ENCODE peak calls at places on chromosomes 6 and 20, in six cellular contexts. One of them, this sample, is unnamed.

GRCh38 chr20:29497261-29497671 is 1760.2 kb upstream of the DEFB115 start:
- DNase-seq in small intestine: peak; percentile 27
- DNase-seq in GM13977: peak; percentile 13
- DNase-seq in fibroblast of the conjunctiva: no peak
- DNase-seq in NCI-H1930: peak; percentile 85
- DNase-seq in T-helper 1 cell: no peak
- DNase-seq in this sample: no peak

GRCh38 chr20:43915209-43916072 is 789 bp downstream of the TOX2 start:
- DNase-seq in small intestine: no peak
- DNase-seq in T-helper 1 cell: no peak
- DNase-seq in GM13977: peak; percentile 52
- DNase-seq in NCI-H1930: no peak
- DNase-seq in fibroblast of the conjunctiva: no peak
- DNase-seq in this sample: no peak

GRCh38 chr6:46781478-46782378 is 11.5 kb upstream of the MEP1A start:
- DNase-seq in T-helper 1 cell: no peak
- DNase-seq in NCI-H1930: peak; percentile 57
- DNase-seq in small intestine: peak; percentile 71
- DNase-seq in fibroblast of the conjunctiva: peak; percentile 46
- DNase-seq in GM13977: peak; percentile 30
- DNase-seq in this sample: peak; percentile 32

GRCh38 chr6:95529762-95530161 is 47.6 kb upstream of the MANEA start:
- DNase-seq in fibroblast of the conjunctiva: no peak
- DNase-seq in NCI-H1930: no peak
- DNase-seq in GM13977: no peak
- DNase-seq in T-helper 1 cell: no peak
- DNase-seq in small intestine: no peak
- DNase-seq in this sample: no peak

GRCh38 chr6:53233309-53233708 is 84.7 kb upstream of the GCM1 start:
- DNase-seq in NCI-H1930: no peak
- DNase-seq in small intestine: no peak
- DNase-seq in GM13977: no peak
- DNase-seq in fibroblast of the conjunctiva: no peak
- DNase-seq in T-helper 1 cell: no peak
- DNase-seq in this sample: no peak

GRCh38 chr6:41785689-41786450 is 1.6 kb upstream of the TOMM6 start:
- DNase-seq in NCI-H1930: no peak
- DNase-seq in small intestine: no peak
- DNase-seq in GM13977: no peak
- DNase-seq in fibroblast of the conjunctiva: no peak
- DNase-seq in T-helper 1 cell: no peak
- DNase-seq in this sample: no peak

GRCh38 chr6:169316651-169317050 is 63.0 kb upstream of the THBS2 start:
- DNase-seq in GM13977: no peak
- DNase-seq in NCI-H1930: no peak
- DNase-seq in small intestine: no peak
- DNase-seq in fibroblast of the conjunctiva: no peak
- DNase-seq in T-helper 1 cell: no peak
- DNase-seq in this sample: no peak

GRCh38 chr6:125888989-125889656 is 67.4 kb upstream of the HINT3 start:
- DNase-seq in GM13977: peak; percentile 17
- DNase-seq in fibroblast of the conjunctiva: no peak
- DNase-seq in NCI-H1930: no peak
- DNase-seq in T-helper 1 cell: no peak
- DNase-seq in small intestine: peak; percentile 59
- DNase-seq in this sample: no peak

GRCh38 chr6:27500177-27500576 is 27.3 kb upstream of the ZNF184 start:
- DNase-seq in small intestine: no peak
- DNase-seq in GM13977: no peak
- DNase-seq in fibroblast of the conjunctiva: no peak
- DNase-seq in T-helper 1 cell: no peak
- DNase-seq in NCI-H1930: no peak
- DNase-seq in this sample: no peak

GRCh38 chr6:22940571-22941290 is 371.4 kb downstream of the HDGFL1 start:
- DNase-seq in GM13977: no peak
- DNase-seq in fibroblast of the conjunctiva: peak; percentile 17
- DNase-seq in T-helper 1 cell: no peak
- DNase-seq in NCI-H1930: no peak
- DNase-seq in small intestine: no peak
- DNase-seq in this sample: no peak

GRCh38 chr6:129889580-129889979 is 28.5 kb upstream of the TMEM244 start:
- DNase-seq in NCI-H1930: no peak
- DNase-seq in fibroblast of the conjunctiva: peak; percentile 39
- DNase-seq in T-helper 1 cell: no peak
- DNase-seq in GM13977: no peak
- DNase-seq in small intestine: no peak
- DNase-seq in this sample: peak; percentile 80

GRCh38 chr6:37826993-37827392 is 7.5 kb downstream of the ZFAND3 start:
- DNase-seq in GM13977: no peak
- DNase-seq in fibroblast of the conjunctiva: no peak
- DNase-seq in NCI-H1930: no peak
- DNase-seq in T-helper 1 cell: no peak
- DNase-seq in small intestine: no peak
- DNase-seq in this sample: no peak

GRCh38 chr6:165845488-165845887 is 182.4 kb upstream of the PDE10A start:
- DNase-seq in NCI-H1930: no peak
- DNase-seq in fibroblast of the conjunctiva: no peak
- DNase-seq in GM13977: no peak
- DNase-seq in T-helper 1 cell: no peak
- DNase-seq in small intestine: no peak
- DNase-seq in this sample: no peak

GRCh38 chr6:34132486-34133185 is 13.3 kb downstream of the GRM4 start:
- DNase-seq in GM13977: peak; percentile 60
- DNase-seq in small intestine: peak; percentile 12
- DNase-seq in fibroblast of the conjunctiva: no peak
- DNase-seq in T-helper 1 cell: no peak
- DNase-seq in NCI-H1930: no peak
- DNase-seq in this sample: no peak

GRCh38 chr6:136050475-136050874 is 199.0 kb downstream of the PDE7B start:
- DNase-seq in small intestine: no peak
- DNase-seq in T-helper 1 cell: no peak
- DNase-seq in NCI-H1930: no peak
- DNase-seq in GM13977: no peak
- DNase-seq in fibroblast of the conjunctiva: no peak
- DNase-seq in this sample: no peak

GRCh38 chr20:14431568-14431967 is 94.2 kb upstream of the FLRT3 start:
- DNase-seq in fibroblast of the conjunctiva: no peak
- DNase-seq in T-helper 1 cell: no peak
- DNase-seq in NCI-H1930: no peak
- DNase-seq in GM13977: no peak
- DNase-seq in small intestine: no peak
- DNase-seq in this sample: no peak

GRCh38 chr20:33387177-33387576 is 14.1 kb downstream of the CDK5RAP1 start:
- DNase-seq in fibroblast of the conjunctiva: no peak
- DNase-seq in NCI-H1930: no peak
- DNase-seq in T-helper 1 cell: no peak
- DNase-seq in GM13977: no peak
- DNase-seq in small intestine: no peak
- DNase-seq in this sample: no peak

GRCh38 chr6:15340775-15341174 is 94.9 kb downstream of the JARID2 start:
- DNase-seq in small intestine: no peak
- DNase-seq in fibroblast of the conjunctiva: no peak
- DNase-seq in GM13977: no peak
- DNase-seq in T-helper 1 cell: no peak
- DNase-seq in NCI-H1930: no peak
- DNase-seq in this sample: no peak

GRCh38 chr6:150169609-150170008 is 26.8 kb downstream of the PPP1R14C start:
- DNase-seq in GM13977: no peak
- DNase-seq in T-helper 1 cell: no peak
- DNase-seq in fibroblast of the conjunctiva: no peak
- DNase-seq in NCI-H1930: no peak
- DNase-seq in small intestine: no peak
- DNase-seq in this sample: peak; percentile 70

GRCh38 chr6:151592449-151593169 is 98.8 kb downstream of the CCDC170 start:
- DNase-seq in GM13977: no peak
- DNase-seq in NCI-H1930: no peak
- DNase-seq in fibroblast of the conjunctiva: no peak
- DNase-seq in T-helper 1 cell: no peak
- DNase-seq in small intestine: peak; percentile 91
- DNase-seq in this sample: no peak

GRCh38 chr6:16295471-16295870 is 57.1 kb downstream of the GMPR start:
- DNase-seq in NCI-H1930: no peak
- DNase-seq in small intestine: no peak
- DNase-seq in T-helper 1 cell: no peak
- DNase-seq in fibroblast of the conjunctiva: no peak
- DNase-seq in GM13977: no peak
- DNase-seq in this sample: no peak

GRCh38 chr20:60589624-60590023 is 631.4 kb downstream of the CDH26 start:
- DNase-seq in GM13977: no peak
- DNase-seq in NCI-H1930: no peak
- DNase-seq in small intestine: no peak
- DNase-seq in fibroblast of the conjunctiva: no peak
- DNase-seq in T-helper 1 cell: no peak
- DNase-seq in this sample: no peak

GRCh38 chr6:52213127-52213526 is 27.0 kb downstream of the IL17A start:
- DNase-seq in NCI-H1930: no peak
- DNase-seq in fibroblast of the conjunctiva: no peak
- DNase-seq in T-helper 1 cell: no peak
- DNase-seq in GM13977: no peak
- DNase-seq in small intestine: no peak
- DNase-seq in this sample: no peak

GRCh38 chr6:152636675-152637421 is at the start of gene SYNE1:
- DNase-seq in small intestine: no peak
- DNase-seq in fibroblast of the conjunctiva: no peak
- DNase-seq in T-helper 1 cell: peak; percentile 16
- DNase-seq in NCI-H1930: no peak
- DNase-seq in GM13977: peak; percentile 35
- DNase-seq in this sample: no peak

GRCh38 chr6:21742238-21742660 is 148.7 kb downstream of the SOX4 start:
- DNase-seq in GM13977: no peak
- DNase-seq in small intestine: no peak
- DNase-seq in T-helper 1 cell: no peak
- DNase-seq in fibroblast of the conjunctiva: peak; percentile 43
- DNase-seq in NCI-H1930: no peak
- DNase-seq in this sample: peak; percentile 52

GRCh38 chr6:157779705-157780604 is 43.1 kb upstream of the SNX9 start:
- DNase-seq in NCI-H1930: no peak
- DNase-seq in T-helper 1 cell: no peak
- DNase-seq in fibroblast of the conjunctiva: no peak
- DNase-seq in small intestine: no peak
- DNase-seq in GM13977: no peak
- DNase-seq in this sample: no peak

GRCh38 chr6:103672169-103672568 is 1187.5 kb downstream of the HACE1 start:
- DNase-seq in NCI-H1930: no peak
- DNase-seq in T-helper 1 cell: no peak
- DNase-seq in fibroblast of the conjunctiva: no peak
- DNase-seq in GM13977: no peak
- DNase-seq in small intestine: no peak
- DNase-seq in this sample: peak; percentile 20

GRCh38 chr6:13924949-13925881 is at the start of gene RNF182:
- DNase-seq in fibroblast of the conjunctiva: no peak
- DNase-seq in small intestine: peak; percentile 33
- DNase-seq in T-helper 1 cell: no peak
- DNase-seq in NCI-H1930: no peak
- DNase-seq in GM13977: peak; percentile 82
- DNase-seq in this sample: no peak

GRCh38 chr20:38962898-38963484 is 847 bp downstream of the DHX35 start:
- DNase-seq in NCI-H1930: no peak
- DNase-seq in T-helper 1 cell: no peak
- DNase-seq in GM13977: no peak
- DNase-seq in small intestine: no peak
- DNase-seq in fibroblast of the conjunctiva: no peak
- DNase-seq in this sample: no peak

GRCh38 chr6:147108256-147108910 is 95.8 kb upstream of the STXBP5 start:
- DNase-seq in small intestine: no peak
- DNase-seq in GM13977: no peak
- DNase-seq in fibroblast of the conjunctiva: no peak
- DNase-seq in T-helper 1 cell: no peak
- DNase-seq in NCI-H1930: peak; percentile 40
- DNase-seq in this sample: no peak

This sample was measured in HS-5.